ENCODE peak calls at places on chromosome 4, in eight cellular contexts. One of them, this sample, is unnamed.

GRCh38 chr4:76799718-76800117 is 98.2 kb downstream of the SOWAHB start:
- DNase-seq in sigmoid colon: no peak
- DNase-seq in tibial nerve: no peak
- DNase-seq in breast epithelium: no peak
- DNase-seq in spleen: no peak
- DNase-seq in H54: no peak
- DNase-seq in HCT116: no peak
- DNase-seq in erythroblast: no peak
- DNase-seq in this sample: no peak

GRCh38 chr4:149238097-149238496 is 577.5 kb downstream of the IQCM start:
- DNase-seq in sigmoid colon: no peak
- DNase-seq in tibial nerve: no peak
- DNase-seq in breast epithelium: no peak
- DNase-seq in spleen: no peak
- DNase-seq in H54: no peak
- DNase-seq in HCT116: no peak
- DNase-seq in erythroblast: no peak
- DNase-seq in this sample: no peak

GRCh38 chr4:10457255-10457801 is at the start of gene ZNF518B:
- DNase-seq in sigmoid colon: peak; percentile 68
- DNase-seq in tibial nerve: peak; percentile 17
- DNase-seq in breast epithelium: no peak
- DNase-seq in spleen: peak; percentile 95
- DNase-seq in H54: peak; percentile 28
- DNase-seq in HCT116: peak; percentile 29
- DNase-seq in erythroblast: peak; percentile 91
- DNase-seq in this sample: peak; percentile 67

GRCh38 chr4:177100307-177100706 is 209.4 kb upstream of the NEIL3 start:
- DNase-seq in sigmoid colon: no peak
- DNase-seq in tibial nerve: no peak
- DNase-seq in breast epithelium: no peak
- DNase-seq in spleen: no peak
- DNase-seq in H54: no peak
- DNase-seq in HCT116: no peak
- DNase-seq in erythroblast: no peak
- DNase-seq in this sample: no peak

GRCh38 chr4:138225477-138225876 is 16.7 kb downstream of the SLC7A11 start:
- DNase-seq in sigmoid colon: no peak
- DNase-seq in tibial nerve: no peak
- DNase-seq in breast epithelium: no peak
- DNase-seq in spleen: no peak
- DNase-seq in H54: no peak
- DNase-seq in HCT116: no peak
- DNase-seq in erythroblast: no peak
- DNase-seq in this sample: no peak

GRCh38 chr4:73869130-73870055 is at the start of gene CXCL1:
- DNase-seq in sigmoid colon: peak; percentile 71
- DNase-seq in tibial nerve: no peak
- DNase-seq in breast epithelium: no peak
- DNase-seq in spleen: peak; percentile 87
- DNase-seq in H54: no peak
- DNase-seq in HCT116: no peak
- DNase-seq in erythroblast: peak; percentile 16
- DNase-seq in this sample: peak; percentile 50

GRCh38 chr4:67762091-67762490 is 7.9 kb upstream of the GNRHR start:
- DNase-seq in sigmoid colon: no peak
- DNase-seq in tibial nerve: no peak
- DNase-seq in breast epithelium: no peak
- DNase-seq in spleen: no peak
- DNase-seq in H54: no peak
- DNase-seq in HCT116: no peak
- DNase-seq in erythroblast: no peak
- DNase-seq in this sample: no peak

GRCh38 chr4:178599521-178599920 is 1157.3 kb upstream of the AGA start:
- DNase-seq in sigmoid colon: no peak
- DNase-seq in tibial nerve: no peak
- DNase-seq in breast epithelium: no peak
- DNase-seq in spleen: no peak
- DNase-seq in H54: no peak
- DNase-seq in HCT116: no peak
- DNase-seq in erythroblast: no peak
- DNase-seq in this sample: no peak

GRCh38 chr4:184269879-184270430 is 52.3 kb upstream of the ENPP6 start:
- DNase-seq in sigmoid colon: no peak
- DNase-seq in tibial nerve: no peak
- DNase-seq in breast epithelium: no peak
- DNase-seq in spleen: no peak
- DNase-seq in H54: no peak
- DNase-seq in HCT116: no peak
- DNase-seq in erythroblast: no peak
- DNase-seq in this sample: no peak

GRCh38 chr4:184267206-184267608 is 49.5 kb upstream of the ENPP6 start:
- DNase-seq in sigmoid colon: no peak
- DNase-seq in tibial nerve: no peak
- DNase-seq in breast epithelium: no peak
- DNase-seq in spleen: no peak
- DNase-seq in H54: no peak
- DNase-seq in HCT116: no peak
- DNase-seq in erythroblast: peak; percentile 39
- DNase-seq in this sample: no peak

GRCh38 chr4:184268574-184269160 is 51.0 kb upstream of the ENPP6 start:
- DNase-seq in sigmoid colon: no peak
- DNase-seq in tibial nerve: no peak
- DNase-seq in breast epithelium: no peak
- DNase-seq in spleen: no peak
- DNase-seq in H54: no peak
- DNase-seq in HCT116: no peak
- DNase-seq in erythroblast: peak; percentile 63
- DNase-seq in this sample: no peak

GRCh38 chr4:184265566-184266351 is 48.1 kb upstream of the ENPP6 start:
- DNase-seq in sigmoid colon: no peak
- DNase-seq in tibial nerve: no peak
- DNase-seq in breast epithelium: no peak
- DNase-seq in spleen: no peak
- DNase-seq in H54: peak; percentile 49
- DNase-seq in HCT116: peak; percentile 7
- DNase-seq in erythroblast: peak; percentile 24
- DNase-seq in this sample: no peak

DNA sequence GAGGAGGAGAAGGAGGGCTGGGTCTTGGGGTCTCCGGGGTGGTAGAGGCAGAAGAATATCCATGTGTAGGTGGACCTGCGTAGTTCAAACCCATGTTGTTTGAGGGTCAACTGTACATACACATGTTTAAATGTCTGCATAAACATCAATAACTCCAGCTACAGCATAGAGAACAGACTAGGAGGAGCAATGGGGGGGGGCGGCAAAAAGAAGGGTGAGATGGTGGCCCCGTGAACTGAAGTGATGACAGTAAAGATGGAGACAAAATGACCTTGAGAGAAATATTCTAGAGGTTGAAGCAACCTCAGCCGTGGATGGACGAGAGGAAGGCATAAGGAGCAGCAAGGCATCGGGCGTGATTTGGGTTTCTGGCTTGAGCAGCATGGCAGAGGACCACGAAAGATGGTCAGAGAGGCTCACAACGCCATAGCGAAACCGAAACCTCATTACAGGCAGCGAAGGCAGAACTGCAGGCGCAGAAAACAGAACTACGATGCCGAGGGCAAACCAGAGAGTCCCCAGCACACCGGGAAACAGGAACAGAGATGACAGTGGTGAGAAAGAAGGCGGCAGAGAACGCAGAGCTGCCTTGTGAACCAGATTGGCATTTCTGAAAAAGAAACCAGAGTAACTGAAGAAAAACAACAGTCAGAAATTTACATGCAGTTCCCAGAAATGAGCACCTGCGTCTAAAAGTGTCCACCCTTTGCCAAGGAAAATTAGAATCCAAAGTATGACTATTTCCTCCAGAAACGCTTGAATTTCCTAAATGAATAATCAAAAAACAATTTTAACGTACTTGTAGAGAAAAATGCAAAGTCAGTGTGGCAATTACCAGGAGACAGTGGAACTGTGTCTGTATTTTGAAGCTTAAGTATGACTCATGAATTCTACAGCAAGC is 50.2 kb upstream of the ENPP6 start:
- DNase-seq in sigmoid colon: no peak
- DNase-seq in tibial nerve: peak; percentile 32
- DNase-seq in breast epithelium: no peak
- DNase-seq in spleen: peak; percentile 91
- DNase-seq in H54: peak; percentile 40
- DNase-seq in HCT116: peak; percentile 6
- DNase-seq in erythroblast: peak; percentile 81
- DNase-seq in this sample: peak; percentile 60
- TF ChIP-seq POLR2A in sigmoid colon: no peak
- TF ChIP-seq POLR2A in tibial nerve: no peak
- TF ChIP-seq POLR2A in breast epithelium: no peak
- TF ChIP-seq POLR2A in spleen: peak; percentile 75
- TF ChIP-seq POLR2A in H54: no peak
- TF ChIP-seq POLR2A in HCT116: no peak
- TF ChIP-seq POLR2A in erythroblast: peak; percentile 59
- TF ChIP-seq POLR2A in this sample: no peak

DNA sequence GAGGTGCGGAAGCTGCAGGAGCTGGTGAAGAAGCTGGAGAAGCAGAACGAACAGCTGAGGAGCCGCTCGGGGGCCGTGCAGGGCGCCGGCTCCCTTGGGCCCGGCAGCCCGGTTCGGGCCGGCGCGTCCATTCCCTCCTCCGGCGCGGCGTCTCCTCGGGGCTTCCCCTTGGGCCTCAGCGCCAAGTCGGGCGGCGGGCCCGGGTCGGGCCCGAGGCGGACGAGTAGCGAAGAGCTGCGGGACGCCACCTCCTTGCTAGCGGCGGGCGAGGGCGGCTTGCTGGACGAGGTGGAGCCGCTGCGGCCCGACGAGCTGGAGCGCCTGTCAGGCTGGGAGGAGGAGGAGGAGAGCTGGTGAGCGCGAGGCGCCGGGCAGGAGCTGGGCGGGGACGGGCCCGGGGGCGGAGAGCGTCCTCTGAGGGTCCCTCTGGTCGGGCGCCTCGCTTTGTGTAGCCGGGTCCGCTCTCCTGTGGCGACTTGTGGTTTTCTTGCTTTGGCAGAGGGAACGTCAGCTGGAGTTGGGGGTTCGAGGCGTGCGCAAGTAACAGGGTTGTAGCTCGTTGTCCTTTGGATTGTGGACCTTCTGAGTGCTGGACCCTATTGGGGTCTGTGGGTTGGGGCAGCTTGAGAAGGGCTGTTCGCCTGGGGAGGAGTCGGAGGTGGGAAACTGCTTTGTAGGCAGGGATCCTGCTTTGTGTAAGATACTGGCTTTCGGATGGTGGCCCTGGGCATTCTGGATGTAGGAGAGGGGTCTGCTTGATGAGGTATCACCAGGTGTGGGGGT is 638 bp downstream of the SLAIN2 start:
- DNase-seq in sigmoid colon: peak; percentile 81
- DNase-seq in tibial nerve: no peak
- DNase-seq in breast epithelium: peak; percentile 58
- DNase-seq in spleen: peak; percentile 95
- DNase-seq in H54: no peak
- DNase-seq in HCT116: no peak
- DNase-seq in erythroblast: peak; percentile 79
- DNase-seq in this sample: peak; percentile 55
- TF ChIP-seq POLR2A in sigmoid colon: no peak
- TF ChIP-seq POLR2A in tibial nerve: no peak
- TF ChIP-seq POLR2A in breast epithelium: no peak
- TF ChIP-seq POLR2A in spleen: no peak
- TF ChIP-seq POLR2A in H54: peak; percentile 52
- TF ChIP-seq POLR2A in HCT116: no peak
- TF ChIP-seq POLR2A in erythroblast: no peak
- TF ChIP-seq POLR2A in this sample: no peak

GRCh38 chr4:102826890-102827673 is at the start of gene UBE2D3:
- DNase-seq in sigmoid colon: peak; percentile 99
- DNase-seq in tibial nerve: peak; percentile 93
- DNase-seq in breast epithelium: peak; percentile 96
- DNase-seq in spleen: peak; percentile 99
- DNase-seq in H54: peak; percentile 13
- DNase-seq in HCT116: peak; percentile 92
- DNase-seq in erythroblast: peak; percentile 99
- DNase-seq in this sample: peak; percentile 95
- TF ChIP-seq POLR2A in sigmoid colon: peak; percentile 59
- TF ChIP-seq POLR2A in tibial nerve: peak; percentile 84
- TF ChIP-seq POLR2A in breast epithelium: peak; percentile 93
- TF ChIP-seq POLR2A in spleen: peak; percentile 70
- TF ChIP-seq POLR2A in H54: peak; percentile 82
- TF ChIP-seq POLR2A in HCT116: peak; percentile 67
- TF ChIP-seq POLR2A in erythroblast: peak; percentile 93
- TF ChIP-seq POLR2A in this sample: no peak

GRCh38 chr4:53593765-53594164 is 2.5 kb upstream of the LNX1 start:
- DNase-seq in sigmoid colon: no peak
- DNase-seq in tibial nerve: no peak
- DNase-seq in breast epithelium: no peak
- DNase-seq in spleen: no peak
- DNase-seq in H54: no peak
- DNase-seq in HCT116: no peak
- DNase-seq in erythroblast: no peak
- DNase-seq in this sample: no peak

GRCh38 chr4:53591372-53591892 is at the start of gene LNX1:
- DNase-seq in sigmoid colon: no peak
- DNase-seq in tibial nerve: no peak
- DNase-seq in breast epithelium: peak; percentile 90
- DNase-seq in spleen: no peak
- DNase-seq in H54: no peak
- DNase-seq in HCT116: peak; percentile 79
- DNase-seq in erythroblast: no peak
- DNase-seq in this sample: peak; percentile 96

GRCh38 chr4:53592128-53592527 is 842 bp upstream of the LNX1 start:
- DNase-seq in sigmoid colon: no peak
- DNase-seq in tibial nerve: no peak
- DNase-seq in breast epithelium: no peak
- DNase-seq in spleen: no peak
- DNase-seq in H54: no peak
- DNase-seq in HCT116: no peak
- DNase-seq in erythroblast: no peak
- DNase-seq in this sample: no peak

GRCh38 chr4:53595204-53595603 is 3.9 kb upstream of the LNX1 start:
- DNase-seq in sigmoid colon: no peak
- DNase-seq in tibial nerve: no peak
- DNase-seq in breast epithelium: no peak
- DNase-seq in spleen: no peak
- DNase-seq in H54: no peak
- DNase-seq in HCT116: no peak
- DNase-seq in erythroblast: no peak
- DNase-seq in this sample: no peak

DNA sequence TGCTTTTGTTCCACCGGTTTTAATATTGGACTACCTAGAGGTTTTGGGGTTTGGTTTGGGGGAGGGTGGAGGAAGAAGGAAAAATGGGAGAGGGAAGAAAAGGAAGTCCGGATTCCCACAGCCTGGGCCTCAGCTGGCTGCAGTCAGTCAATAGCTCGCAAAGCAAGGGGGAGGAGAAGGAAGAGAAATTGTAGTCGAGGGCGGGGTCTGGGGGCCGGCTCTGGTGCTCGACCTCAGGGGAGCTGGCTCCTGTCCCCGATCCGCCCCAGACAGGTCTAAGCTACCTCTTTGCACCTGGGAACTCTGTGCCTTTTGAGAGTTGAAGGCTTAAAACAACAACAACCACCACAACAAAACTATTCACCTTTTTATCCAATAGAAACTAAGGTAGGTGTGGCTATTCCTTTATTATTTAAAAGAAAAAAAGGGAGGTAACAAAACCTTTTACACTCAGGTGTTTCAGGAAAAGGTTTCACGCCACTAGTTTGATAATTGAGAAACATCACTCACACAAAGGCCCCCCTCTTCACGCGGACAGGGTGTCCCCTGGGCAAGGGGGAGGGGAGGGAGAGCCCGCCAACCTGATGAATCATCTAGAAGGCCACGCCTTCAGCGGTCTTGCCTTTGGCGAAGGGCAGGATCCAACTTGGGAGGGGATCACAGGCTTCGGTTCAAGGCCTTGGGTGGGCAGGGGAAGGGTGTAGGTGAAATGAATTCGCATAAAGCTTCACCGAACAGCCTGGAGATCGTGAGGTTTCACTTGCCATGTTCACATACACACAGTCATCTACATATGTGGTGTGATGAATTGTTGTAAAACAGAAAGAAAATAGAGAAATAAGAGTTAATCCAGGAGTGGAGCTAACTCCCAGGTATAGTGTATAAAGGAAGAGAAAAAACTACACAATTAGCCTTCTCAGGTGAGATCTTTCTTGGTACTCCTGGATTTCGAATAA is 1.7 kb upstream of the LNX1 start:
- DNase-seq in sigmoid colon: no peak
- DNase-seq in tibial nerve: no peak
- DNase-seq in breast epithelium: peak; percentile 76
- DNase-seq in spleen: no peak
- DNase-seq in H54: no peak
- DNase-seq in HCT116: no peak
- DNase-seq in erythroblast: peak; percentile 25
- DNase-seq in this sample: peak; percentile 77
- TF ChIP-seq POLR2A in sigmoid colon: no peak
- TF ChIP-seq POLR2A in tibial nerve: no peak
- TF ChIP-seq POLR2A in breast epithelium: no peak
- TF ChIP-seq POLR2A in spleen: no peak
- TF ChIP-seq POLR2A in H54: no peak
- TF ChIP-seq POLR2A in HCT116: no peak
- TF ChIP-seq POLR2A in erythroblast: no peak
- TF ChIP-seq POLR2A in this sample: no peak

This sample was measured in stomach.